ENCODE peak calls at places on chromosomes 6 and 20, in nine cellular contexts. H is H9; K is H1; F is HFFc6; A is CD8-positive, alpha-beta T cell; T is activated CD8-positive, alpha-beta T cell treated with anti-CD3 and anti-CD28 coated beads for 36 hours; C is foreskin fibroblast; E is neural crest cell; G is coronary artery. U is an unnamed sample.

GRCh38 chr20:36519012-36519719 is 22.2 kb upstream of the MYL9 start:
- DNase-seq in H (no peak), K (no peak), F (no peak), A (no peak), T (no peak), C (no peak), E (no peak), G (no peak), U (no peak)

GRCh38 chr6:36478051-36478526 is 35.3 kb downstream of the KCTD20 start:
- DNase-seq in H (no peak), K (no peak), F (no peak), A (no peak), T (no peak), C (no peak), E (no peak), G (no peak), U (no peak)

GRCh38 chr20:35248641-35249475 is 22.4 kb downstream of the MMP24 start:
- DNase-seq in H (no peak), K (no peak), F (no peak), A (no peak), T (no peak), C (no peak), E (no peak), G (no peak), U (no peak)

GRCh38 chr6:113411006-113411405 is 446.1 kb upstream of the MARCKS start:
- DNase-seq in H (no peak), K (no peak), F (no peak), A (no peak), T (no peak), C (peak), E (no peak), G (no peak), U (peak)

GRCh38 chr6:159252955-159253508 is 83.8 kb downstream of the FNDC1 start:
- DNase-seq in H (peak), K (peak), F (peak), A (no peak), T (peak), C (peak), E (peak), G (no peak), U (peak)

GRCh38 chr6:145135702-145136101 is 599.6 kb downstream of the EPM2A start:
- DNase-seq in H (no peak), K (no peak), F (no peak), A (no peak), T (no peak), C (no peak), E (no peak), G (no peak), U (no peak)

GRCh38 chr20:37251836-37252477 is 9.7 kb downstream of the GHRH start:
- DNase-seq in H (peak), K (no peak), F (no peak), A (no peak), T (no peak), C (no peak), E (no peak), G (no peak), U (no peak)

GRCh38 chr20:40506567-40506966 is 182.5 kb downstream of the MAFB start:
- DNase-seq in H (no peak), K (no peak), F (no peak), A (peak), T (peak), C (peak), E (no peak), G (peak), U (peak)

GRCh38 chr6:6519028-6519427 is 69.5 kb upstream of the LY86 start:
- DNase-seq in H (no peak), K (no peak), F (no peak), A (no peak), T (no peak), C (no peak), E (no peak), G (no peak), U (no peak)

GRCh38 chr20:33291830-33292355 is 8.9 kb downstream of the BPIFB1 start:
- DNase-seq in H (peak), K (peak), F (no peak), A (peak), T (peak), C (peak), E (peak), G (no peak), U (peak)

GRCh38 chr6:73282876-73283275 is 19.9 kb upstream of the KHDC1 start:
- DNase-seq in H (no peak), K (no peak), F (no peak), A (no peak), T (no peak), C (no peak), E (no peak), G (no peak), U (no peak)

GRCh38 chr6:169738204-169738971 is 13.0 kb downstream of the DYNLT2 start:
- DNase-seq in H (peak), K (no peak), F (no peak), A (no peak), T (peak), C (peak), E (no peak), G (no peak), U (no peak)

GRCh38 chr6:14166821-14167220 is 49.2 kb downstream of the CD83 start:
- DNase-seq in H (no peak), K (no peak), F (no peak), A (no peak), T (no peak), C (no peak), E (no peak), G (no peak), U (no peak)

GRCh38 chr6:154154389-154154967 is 115.4 kb downstream of the OPRM1 start:
- DNase-seq in H (no peak), K (no peak), F (peak), A (peak), T (peak), C (peak), E (peak), G (no peak), U (peak)

GRCh38 chr6:41591859-41592502 is 45.8 kb downstream of the FOXP4 start:
- DNase-seq in H (peak), K (no peak), F (peak), A (peak), T (peak), C (peak), E (peak), G (peak), U (peak)

GRCh38 chr6:14876778-14877613 is 368.9 kb upstream of the JARID2 start:
- DNase-seq in H (no peak), K (no peak), F (peak), A (peak), T (peak), C (peak), E (no peak), G (no peak), U (peak)

GRCh38 chr6:168137024-168137423 is 58.0 kb upstream of the FRMD1 start:
- DNase-seq in H (no peak), K (no peak), F (no peak), A (no peak), T (no peak), C (no peak), E (no peak), G (peak), U (no peak)

GRCh38 chr6:165403006-165403405 is 93.6 kb upstream of the C6orf118 start:
- DNase-seq in H (no peak), K (no peak), F (no peak), A (no peak), T (no peak), C (no peak), E (no peak), G (no peak), U (no peak)

GRCh38 chr6:125170376-125170775 is 16.8 kb downstream of the TPD52L1 start:
- DNase-seq in H (no peak), K (no peak), F (peak), A (no peak), T (no peak), C (peak), E (no peak), G (no peak), U (no peak)

GRCh38 chr20:63858393-63859165 is 2.7 kb upstream of the ABHD16B start:
- DNase-seq in H (peak), K (no peak), F (peak), A (no peak), T (peak), C (peak), E (no peak), G (no peak), U (no peak)

GRCh38 chr20:40999841-41000240 is 28.8 kb upstream of the TOP1 start:
- DNase-seq in H (no peak), K (no peak), F (no peak), A (no peak), T (no peak), C (no peak), E (no peak), G (no peak), U (no peak)

GRCh38 chr6:37171141-37171969 is 1.4 kb downstream of the PIM1 start:
- DNase-seq in H (peak), K (no peak), F (peak), A (peak), T (peak), C (peak), E (peak), G (peak), U (peak)

GRCh38 chr6:148291876-148292275 is 50.8 kb upstream of the SASH1 start:
- DNase-seq in H (no peak), K (no peak), F (peak), A (no peak), T (no peak), C (no peak), E (no peak), G (no peak), U (no peak)

GRCh38 chr6:41408576-41408975 is 73.2 kb downstream of the NCR2 start:
- DNase-seq in H (peak), K (no peak), F (no peak), A (no peak), T (no peak), C (no peak), E (no peak), G (no peak), U (no peak)

GRCh38 chr6:31079656-31080261 is 32.6 kb downstream of the C6orf15 start:
- DNase-seq in H (peak), K (peak), F (peak), A (peak), T (peak), C (peak), E (peak), G (no peak), U (peak)

GRCh38 chr6:43990627-43991619 is 136.3 kb downstream of the MRPL14 start:
- DNase-seq in H (no peak), K (no peak), F (no peak), A (no peak), T (no peak), C (peak), E (no peak), G (no peak), U (peak)

GRCh38 chr6:11217360-11218076 is 14.9 kb downstream of the NEDD9 start:
- DNase-seq in H (no peak), K (no peak), F (no peak), A (no peak), T (no peak), C (peak), E (no peak), G (no peak), U (peak)
- TF ChIP-seq CTCF in H (no peak), K (no peak), F (no peak), A (no peak), T (no peak), C (no peak), E (no peak), G (no peak), U (no peak)

DNA sequence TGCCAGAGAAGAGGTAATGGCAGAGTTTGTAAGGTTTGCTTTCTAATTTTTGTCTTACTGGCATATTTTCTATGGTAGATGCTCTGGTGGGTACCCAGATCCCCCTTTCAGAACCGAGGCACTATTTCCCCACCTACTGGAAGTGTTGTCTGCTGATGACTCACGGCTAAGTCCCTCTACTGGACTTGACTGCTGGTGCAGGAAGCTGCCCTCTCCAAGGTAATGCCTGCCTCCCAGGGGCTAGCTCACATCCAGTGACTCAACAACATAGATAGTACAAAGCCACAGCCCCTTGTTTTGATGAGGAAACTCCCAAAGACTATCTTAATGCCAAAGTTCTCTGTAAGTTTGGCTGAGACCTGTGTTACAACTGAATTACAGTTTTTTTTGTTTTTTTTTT is 285.4 kb upstream of the FLRT3 start:
- DNase-seq in H (peak), K (peak), F (no peak), A (no peak), T (no peak), C (peak), E (no peak), G (no peak), U (peak)
- TF ChIP-seq CTCF in H (peak), K (peak), F (no peak), A (no peak), T (no peak), C (no peak), E (no peak), G (no peak), U (no peak)

GRCh38 chr6:116447496-116448011 is 13.6 kb upstream of the CALHM6 start:
- DNase-seq in H (no peak), K (no peak), F (peak), A (no peak), T (no peak), C (peak), E (no peak), G (no peak), U (no peak)
- TF ChIP-seq CTCF in H (no peak), K (no peak), F (peak), A (no peak), T (no peak), C (no peak), E (no peak), G (no peak), U (no peak)

DNA sequence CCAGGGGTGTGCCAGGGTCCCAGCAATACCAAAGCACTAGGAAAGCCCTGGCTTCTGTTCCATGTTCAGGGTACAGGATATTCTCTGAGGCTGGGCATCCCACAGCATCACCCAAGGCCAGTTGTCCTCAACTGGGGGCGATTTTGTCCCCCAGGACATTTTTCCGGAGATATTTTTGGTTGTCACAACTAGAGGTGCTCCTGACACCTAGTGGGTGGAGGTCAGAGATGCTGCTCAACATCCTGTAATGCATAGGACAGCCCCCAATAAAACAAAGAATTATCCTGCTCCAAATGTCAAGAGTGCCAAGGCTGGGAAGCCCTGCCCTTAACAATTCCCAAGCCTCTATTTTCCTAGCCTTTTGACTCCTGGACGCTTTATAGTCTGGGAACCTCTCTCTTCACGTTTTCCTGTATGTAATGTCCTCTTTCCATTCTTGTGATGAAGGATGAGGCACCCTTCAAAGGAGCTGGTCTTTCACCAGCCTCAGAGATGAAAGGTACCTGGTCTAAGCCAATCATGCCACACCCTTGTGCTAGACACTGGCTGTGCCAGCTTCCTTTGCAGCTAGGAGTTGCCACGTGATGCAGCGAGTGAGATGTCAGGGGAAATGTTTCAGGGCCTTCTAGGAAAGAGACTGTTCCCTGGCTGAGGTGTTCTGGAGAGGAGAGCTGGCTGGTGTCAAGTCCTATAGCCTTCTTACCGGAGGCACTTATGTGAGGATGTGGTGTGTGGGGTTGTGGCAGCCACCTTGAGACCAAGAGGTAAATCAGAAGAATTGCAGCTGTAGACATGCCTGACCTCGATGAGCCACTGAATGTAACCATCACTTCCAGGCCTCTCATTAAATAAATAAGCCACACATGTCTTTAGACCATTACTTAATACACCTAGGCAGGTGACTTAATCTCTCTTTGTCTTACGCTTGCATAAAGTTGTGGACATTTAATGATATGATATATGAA is 23.4 kb upstream of the KCNG1 start:
- DNase-seq in H (no peak), K (no peak), F (no peak), A (no peak), T (no peak), C (no peak), E (no peak), G (no peak), U (no peak)
- TF ChIP-seq CTCF in H (peak), K (peak), F (no peak), A (no peak), T (no peak), C (no peak), E (no peak), G (no peak), U (no peak)

DNA sequence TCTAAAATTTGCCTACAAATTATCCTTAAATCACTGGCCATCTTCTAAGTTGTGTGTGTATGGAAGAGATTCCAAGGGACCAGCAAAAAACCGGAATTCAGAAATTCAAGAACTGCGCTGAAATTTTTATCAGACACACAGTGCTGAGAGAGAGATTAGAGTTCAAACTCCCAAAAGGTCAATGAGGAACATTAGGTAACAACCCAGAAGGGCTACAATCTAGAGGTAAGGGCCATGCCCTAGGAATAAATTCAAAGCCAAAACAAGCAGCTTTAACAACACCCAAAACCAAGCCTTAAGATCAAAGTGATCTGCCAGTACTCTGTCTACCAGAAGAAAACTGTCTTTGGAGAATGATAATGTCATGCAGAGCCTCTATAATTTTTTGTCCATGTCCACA is 17.8 kb downstream of the SRSF12 start:
- DNase-seq in H (no peak), K (no peak), F (no peak), A (no peak), T (no peak), C (no peak), E (no peak), G (no peak), U (no peak)
- TF ChIP-seq CTCF in H (no peak), K (no peak), F (no peak), A (no peak), T (no peak), C (no peak), E (no peak), G (no peak), U (no peak)

GRCh38 chr20:46995561-46996142 is 101.0 kb downstream of the EYA2 start:
- DNase-seq in H (no peak), K (no peak), F (no peak), A (no peak), T (no peak), C (no peak), E (no peak), G (no peak), U (no peak)

GRCh38 chr20:47003223-47003622 is 108.6 kb downstream of the EYA2 start:
- DNase-seq in H (no peak), K (no peak), F (no peak), A (no peak), T (no peak), C (no peak), E (no peak), G (no peak), U (no peak)

GRCh38 chr20:46998497-46999190 is 104.0 kb downstream of the EYA2 start:
- DNase-seq in H (no peak), K (no peak), F (no peak), A (no peak), T (no peak), C (no peak), E (no peak), G (no peak), U (peak)

GRCh38 chr20:47004179-47004578 is 109.5 kb downstream of the EYA2 start:
- DNase-seq in H (no peak), K (no peak), F (no peak), A (no peak), T (no peak), C (no peak), E (no peak), G (no peak), U (no peak)

DNA sequence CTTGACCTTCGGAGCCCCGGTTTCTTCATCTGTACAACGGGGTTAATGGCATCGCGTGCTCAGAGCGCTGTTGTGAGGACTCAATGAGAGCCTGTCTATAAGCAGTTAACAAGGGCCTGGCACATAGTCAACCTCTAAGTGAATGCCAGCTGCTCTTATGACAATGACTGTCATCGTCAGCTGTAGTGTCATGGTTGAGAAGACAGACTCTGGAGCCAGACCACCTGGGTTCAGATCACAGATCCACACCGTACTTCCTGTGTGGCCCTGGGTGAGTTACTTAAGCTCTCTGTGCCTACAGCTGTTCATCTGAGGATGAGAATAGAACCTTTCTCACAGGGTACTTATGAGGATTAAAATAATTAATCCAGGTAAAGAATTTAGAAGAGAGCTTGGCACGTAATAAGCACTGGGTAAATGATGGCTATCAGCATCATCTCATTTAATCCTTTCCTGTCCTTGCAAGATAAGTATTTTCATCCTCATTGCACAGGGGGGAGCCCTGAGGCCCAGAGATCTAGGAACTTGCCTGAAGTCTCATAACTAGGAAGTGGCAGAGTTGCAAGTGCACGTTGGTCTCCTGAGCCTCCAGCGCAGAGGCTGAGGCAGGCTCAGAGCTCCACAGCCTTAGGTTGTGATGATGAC is 105.3 kb downstream of the EYA2 start:
- DNase-seq in H (no peak), K (no peak), F (no peak), A (no peak), T (no peak), C (no peak), E (no peak), G (no peak), U (no peak)
- TF ChIP-seq CTCF in H (no peak), K (no peak), F (no peak), A (no peak), T (no peak), C (no peak), E (no peak), G (no peak), U (no peak)

DNA sequence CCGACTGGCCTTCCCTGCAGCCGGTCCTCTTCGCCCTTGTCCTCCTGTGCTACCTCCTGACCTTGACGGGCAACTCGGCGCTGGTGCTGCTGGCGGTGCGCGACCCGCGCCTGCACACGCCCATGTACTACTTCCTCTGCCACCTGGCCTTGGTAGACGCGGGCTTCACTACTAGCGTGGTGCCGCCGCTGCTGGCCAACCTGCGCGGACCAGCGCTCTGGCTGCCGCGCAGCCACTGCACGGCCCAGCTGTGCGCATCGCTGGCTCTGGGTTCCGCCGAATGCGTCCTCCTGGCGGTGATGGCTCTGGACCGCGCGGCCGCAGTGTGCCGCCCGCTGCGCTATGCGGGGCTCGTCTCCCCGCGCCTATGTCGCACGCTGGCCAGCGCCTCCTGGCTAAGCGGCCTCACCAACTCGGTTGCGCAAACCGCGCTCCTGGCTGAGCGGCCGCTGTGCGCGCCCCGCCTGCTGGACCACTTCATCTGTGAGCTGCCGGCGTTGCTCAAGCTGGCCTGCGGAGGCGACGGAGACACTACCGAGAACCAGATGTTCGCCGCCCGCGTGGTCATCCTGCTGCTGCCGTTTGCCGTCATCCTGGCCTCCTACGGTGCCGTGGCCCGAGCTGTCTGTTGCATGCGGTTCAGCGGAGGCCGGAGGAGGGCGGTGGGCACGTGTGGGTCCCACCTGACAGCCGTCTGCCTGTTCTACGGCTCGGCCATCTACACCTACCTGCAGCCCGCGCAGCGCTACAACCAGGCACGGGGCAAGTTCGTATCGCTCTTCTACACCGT is 6.1 kb downstream of the UBD start:
- DNase-seq in H (peak), K (peak), F (no peak), A (peak), T (peak), C (peak), E (peak), G (no peak), U (no peak)
- TF ChIP-seq CTCF in H (peak), K (peak), F (no peak), A (no peak), T (no peak), C (no peak), E (peak), G (no peak), U (no peak)